ENCODE peak calls at places on chromosome 10, in ten cellular contexts. H is heart right ventricle; K is NCI-H774; M is hepatocyte; Q is effector CD4-positive, alpha-beta T cell; F is renal cortical epithelial cell; S is M059J; U is neural crest cell; W is IMR-90; J is lower leg skin. N is an unnamed sample.

GRCh38 chr10:86753638-86754434 is 2.6 kb upstream of the BMPR1A start:
- DNase-seq in Q (no peak), M (peak), J (no peak), K (no peak), F (no peak), U (no peak), H (peak), S (no peak), W (no peak), N (no peak)

GRCh38 chr10:43219848-43220247 is 47.0 kb downstream of the RASGEF1A start:
- DNase-seq in Q (no peak), M (no peak), F (no peak), W (no peak), H (no peak), U (no peak), J (no peak), S (no peak), K (no peak), N (no peak)

GRCh38 chr10:116331815-116332214 is 7.6 kb downstream of the CCDC172 start:
- DNase-seq in K (no peak), H (no peak), W (no peak), M (no peak), F (peak), S (no peak), J (no peak), U (no peak), Q (no peak), N (no peak)

GRCh38 chr10:83127942-83128575 is 1011.2 kb upstream of the GHITM start:
- DNase-seq in K (no peak), S (peak), J (no peak), H (no peak), Q (no peak), M (no peak), F (no peak), U (no peak), W (no peak), N (no peak)

GRCh38 chr10:93991596-93992284 is 2.0 kb upstream of the PLCE1 start:
- DNase-seq in M (peak), J (no peak), Q (no peak), K (no peak), W (peak), U (peak), H (peak), F (peak), S (peak), N (peak)

GRCh38 chr10:14838582-14839304 is 637 bp downstream of the HSPA14 start:
- DNase-seq in M (peak), S (peak), K (peak), J (peak), H (peak), Q (peak), W (no peak), F (peak), U (peak), N (no peak)

GRCh38 chr10:47206449-47207279 is 93.3 kb upstream of the GDF10 start:
- DNase-seq in M (no peak), S (peak), W (no peak), J (no peak), U (no peak), F (no peak), K (no peak), H (no peak), Q (no peak), N (no peak)

GRCh38 chr10:24708081-24708480 is 15.6 kb downstream of the ARHGAP21 start:
- DNase-seq in K (no peak), U (no peak), W (no peak), H (no peak), F (no peak), J (no peak), M (no peak), Q (no peak), S (no peak), N (no peak)

GRCh38 chr10:95275726-95276366 is 15.0 kb downstream of the PDLIM1 start:
- DNase-seq in Q (no peak), F (no peak), U (no peak), W (peak), M (no peak), S (peak), J (no peak), H (no peak), K (no peak), N (no peak)

GRCh38 chr10:35191523-35191922 is 64.9 kb downstream of the CREM start:
- DNase-seq in H (peak), K (no peak), W (peak), M (no peak), J (peak), S (no peak), F (no peak), Q (no peak), U (no peak), N (no peak)

GRCh38 chr10:88106348-88106747 is 242.9 kb downstream of the PTEN start:
- DNase-seq in Q (no peak), K (no peak), M (no peak), S (no peak), U (no peak), F (no peak), H (no peak), W (no peak), J (no peak), N (no peak)

GRCh38 chr10:43888551-43888950 is 239.9 kb upstream of the ZNF32 start:
- DNase-seq in H (no peak), K (no peak), F (no peak), S (peak), W (peak), U (no peak), J (no peak), M (no peak), Q (no peak), N (peak)

GRCh38 chr10:130963786-130964522 is 347.6 kb downstream of the TCERG1L start:
- DNase-seq in K (no peak), W (no peak), M (no peak), J (no peak), Q (no peak), U (no peak), H (no peak), S (no peak), F (no peak), N (no peak)

GRCh38 chr10:7545256-7545655 is 121.5 kb downstream of the ITIH5 start:
- DNase-seq in M (no peak), W (no peak), Q (no peak), U (no peak), J (no peak), S (no peak), F (no peak), K (no peak), H (no peak), N (no peak)

GRCh38 chr10:51014680-51015425 is 59.4 kb upstream of the PRKG1 start:
- DNase-seq in M (no peak), J (no peak), K (no peak), Q (no peak), H (no peak), W (peak), S (peak), F (no peak), U (no peak), N (no peak)

GRCh38 chr10:112899396-112900065 is 50.5 kb upstream of the TCF7L2 start:
- DNase-seq in W (no peak), F (no peak), J (no peak), M (no peak), S (no peak), Q (no peak), H (no peak), U (no peak), K (no peak), N (no peak)

GRCh38 chr10:113148899-113149298 is 198.9 kb downstream of the TCF7L2 start:
- DNase-seq in J (no peak), S (no peak), K (no peak), Q (no peak), M (no peak), W (no peak), U (no peak), H (no peak), F (no peak), N (no peak)

GRCh38 chr10:30387646-30388243 is 38.7 kb upstream of the MTPAP start:
- DNase-seq in J (no peak), F (peak), W (no peak), M (no peak), K (no peak), S (peak), Q (no peak), H (no peak), U (no peak), N (peak)

GRCh38 chr10:4984971-4985594 is 18.6 kb downstream of the AKR1C2 start:
- DNase-seq in H (no peak), M (no peak), K (no peak), J (no peak), U (no peak), S (peak), Q (no peak), W (peak), F (peak), N (no peak)

N was measured in PC-3.